ENCODE peak calls at places on chromosomes 6 and 20, in four cellular contexts. R, N, Z and J are unnamed samples.
A peak's percentile ranks its signal among the peaks of the same experiment; 100 is the strongest.

GRCh38 chr6:32529697-32530429 is at the start of gene HLA-DRB5:
- DNase-seq in R (no peak), N (peak; percentile 15), Z (peak; percentile 71), J (peak; percentile 5)

GRCh38 chr6:89612121-89612520 is 26.4 kb downstream of the LYRM2 start:
- DNase-seq in R (no peak), N (no peak), Z (no peak), J (no peak)

GRCh38 chr6:53344993-53345392 is 3.8 kb downstream of the ELOVL5 start:
- DNase-seq in R (no peak), N (no peak), Z (no peak), J (no peak)

GRCh38 chr6:31558631-31559500 is 11.5 kb downstream of the NFKBIL1 start:
- DNase-seq in R (peak; percentile 43), N (peak; percentile 51), Z (peak; percentile 84), J (peak; percentile 26)

GRCh38 chr6:6712258-6712978 is 123.9 kb downstream of the LY86 start:
- DNase-seq in R (no peak), N (no peak), Z (no peak), J (peak; percentile 61)

GRCh38 chr6:106103728-106104109 is 17.6 kb downstream of the PRDM1 start:
- DNase-seq in R (no peak), N (peak; percentile 45), Z (peak; percentile 45), J (no peak)

GRCh38 chr6:107869871-107870270 is 45.8 kb upstream of the SCML4 start:
- DNase-seq in R (no peak), N (no peak), Z (no peak), J (no peak)

GRCh38 chr20:56994006-56994405 is 272.4 kb downstream of the BMP7 start:
- DNase-seq in R (no peak), N (no peak), Z (no peak), J (no peak)

GRCh38 chr6:38459291-38459690 is 180.4 kb downstream of the BTBD9 start:
- DNase-seq in R (no peak), N (no peak), Z (no peak), J (peak; percentile 79)

GRCh38 chr6:94323853-94324252 is 904.5 kb upstream of the EPHA7 start:
- DNase-seq in R (no peak), N (no peak), Z (no peak), J (no peak)

GRCh38 chr6:127554435-127555006 is 22.5 kb upstream of the C6orf58 start:
- DNase-seq in R (no peak), N (no peak), Z (no peak), J (peak; percentile 31)

GRCh38 chr6:166502453-166502852 is 84.0 kb downstream of the RAMACL start:
- DNase-seq in R (no peak), N (no peak), Z (no peak), J (no peak)

GRCh38 chr6:29626948-29627761 is 5.8 kb downstream of the GABBR1 start:
- DNase-seq in R (peak; percentile 15), N (peak; percentile 9), Z (no peak), J (no peak)

GRCh38 chr6:83889625-83890024 is 30.1 kb downstream of the CYB5R4 start:
- DNase-seq in R (no peak), N (no peak), Z (no peak), J (no peak)

GRCh38 chr20:53319200-53319599 is 274.4 kb downstream of the ZNF217 start:
- DNase-seq in R (no peak), N (no peak), Z (no peak), J (no peak)

GRCh38 chr20:62595491-62595890 is 46.8 kb upstream of the SLCO4A1 start:
- DNase-seq in R (no peak), N (no peak), Z (no peak), J (peak; percentile 74)

GRCh38 chr6:67094431-67094830 is 1387.4 kb upstream of the EYS start:
- DNase-seq in R (no peak), N (no peak), Z (no peak), J (no peak)

GRCh38 chr6:144893737-144894151 is 608.6 kb downstream of the UTRN start:
- DNase-seq in R (no peak), N (no peak), Z (no peak), J (no peak)

GRCh38 chr20:14764511-14765369 is 427.3 kb upstream of the FLRT3 start:
- DNase-seq in R (no peak), N (no peak), Z (no peak), J (no peak)

GRCh38 chr6:157891544-157892362 is 68.7 kb downstream of the SNX9 start:
- DNase-seq in R (no peak), N (no peak), Z (no peak), J (peak; percentile 30)

GRCh38 chr6:102114402-102114801 is 720.9 kb downstream of the GRIK2 start:
- DNase-seq in R (no peak), N (no peak), Z (no peak), J (no peak)